ENCODE peak calls at places on chromosomes 5 and 9, in four cellular contexts. One of them, this sample, is unnamed.

GRCh38 chr9:127611796-127612790 is at the start of gene STXBP1:
- DNase-seq in T-helper 1 cell: peak; percentile 82
- DNase-seq in HTR-8/SVneo: peak; percentile 80
- DNase-seq in frontal cortex: peak; percentile 99
- DNase-seq in this sample: peak; percentile 98

GRCh38 chr9:109469646-109470358 is 28.3 kb downstream of the PTPN3 start:
- DNase-seq in T-helper 1 cell: no peak
- DNase-seq in HTR-8/SVneo: peak; percentile 74
- DNase-seq in frontal cortex: peak; percentile 28
- DNase-seq in this sample: peak; percentile 74

GRCh38 chr9:15498246-15499018 is 12.3 kb downstream of the PSIP1 start:
- DNase-seq in frontal cortex: no peak
- DNase-seq in T-helper 1 cell: no peak
- DNase-seq in HTR-8/SVneo: no peak
- DNase-seq in this sample: no peak

GRCh38 chr5:142507528-142507927 is 178.4 kb downstream of the FGF1 start:
- DNase-seq in T-helper 1 cell: no peak
- DNase-seq in frontal cortex: no peak
- DNase-seq in HTR-8/SVneo: no peak
- DNase-seq in this sample: no peak

GRCh38 chr5:113166710-113167366 is 190.2 kb downstream of the DCP2 start:
- DNase-seq in HTR-8/SVneo: no peak
- DNase-seq in T-helper 1 cell: no peak
- DNase-seq in frontal cortex: no peak
- DNase-seq in this sample: no peak

GRCh38 chr9:108356806-108357205 is 499.0 kb downstream of the ACTL7B start:
- DNase-seq in frontal cortex: no peak
- DNase-seq in T-helper 1 cell: no peak
- DNase-seq in HTR-8/SVneo: no peak
- DNase-seq in this sample: no peak

GRCh38 chr5:142689081-142689480 is 3.2 kb upstream of the FGF1 start:
- DNase-seq in frontal cortex: no peak
- DNase-seq in T-helper 1 cell: no peak
- DNase-seq in HTR-8/SVneo: no peak
- DNase-seq in this sample: peak; percentile 72

GRCh38 chr5:84032404-84032803 is 311.7 kb upstream of the HAPLN1 start:
- DNase-seq in frontal cortex: no peak
- DNase-seq in T-helper 1 cell: no peak
- DNase-seq in HTR-8/SVneo: no peak
- DNase-seq in this sample: no peak

GRCh38 chr9:73074176-73074708 is 77.4 kb upstream of the ANXA1 start:
- DNase-seq in T-helper 1 cell: no peak
- DNase-seq in frontal cortex: no peak
- DNase-seq in HTR-8/SVneo: no peak
- DNase-seq in this sample: no peak

GRCh38 chr9:27333241-27334052 is 36.5 kb upstream of the EQTN start:
- DNase-seq in frontal cortex: peak; percentile 49
- DNase-seq in T-helper 1 cell: no peak
- DNase-seq in HTR-8/SVneo: peak; percentile 53
- DNase-seq in this sample: peak; percentile 80

GRCh38 chr9:137380606-137381005 is 42.4 kb downstream of the EXD3 start:
- DNase-seq in HTR-8/SVneo: no peak
- DNase-seq in frontal cortex: no peak
- DNase-seq in T-helper 1 cell: no peak
- DNase-seq in this sample: peak; percentile 29

GRCh38 chr9:37144762-37145161 is 24.4 kb downstream of the ZCCHC7 start:
- DNase-seq in T-helper 1 cell: no peak
- DNase-seq in frontal cortex: no peak
- DNase-seq in HTR-8/SVneo: no peak
- DNase-seq in this sample: no peak